ENCODE peak calls at places on chromosomes 13 and 19, in five cellular contexts. V is K562, H is H1, G is HCT116, B is SK-N-SH. W is an unnamed sample.

GRCh38 chr13:63643543-63643942 is 2227.9 kb upstream of the PCDH20 start:
- DNase-seq in V (no peak), H (no peak), G (no peak), B (no peak), W (no peak)

GRCh38 chr13:45681101-45681500 is 21.0 kb upstream of the CBY2 start:
- DNase-seq in V (no peak), H (no peak), G (no peak), B (no peak), W (no peak)

GRCh38 chr13:79483302-79483701 is 2.3 kb downstream of the NDFIP2 start:
- DNase-seq in V (no peak), H (no peak), G (no peak), B (no peak), W (no peak)

GRCh38 chr19:31351212-31352193 is 2.3 kb upstream of the TSHZ3 start:
- DNase-seq in V (no peak), H (no peak), G (no peak), B (peak; percentile 74), W (no peak)

GRCh38 chr13:97434417-97435296 is 688 bp downstream of the RAP2A start:
- DNase-seq in V (peak; percentile 29), H (no peak), G (no peak), B (peak; percentile 22), W (no peak)

GRCh38 chr19:57099199-57099661 is 20.6 kb upstream of the USP29 start:
- DNase-seq in V (peak; percentile 49), H (no peak), G (peak; percentile 1), B (peak; percentile 87), W (no peak)

GRCh38 chr19:49502866-49503581 is 6.8 kb downstream of the RPS11 start:
- DNase-seq in V (peak; percentile 81), H (no peak), G (peak; percentile 54), B (peak; percentile 64), W (no peak)

GRCh38 chr19:10408511-10409291 is 5.4 kb upstream of the CDC37 start:
- DNase-seq in V (no peak), H (no peak), G (no peak), B (peak; percentile 34), W (no peak)

GRCh38 chr13:111857846-111858560 is 208.9 kb upstream of the SOX1 start:
- DNase-seq in V (peak; percentile 0), H (no peak), G (no peak), B (no peak), W (no peak)

GRCh38 chr19:5572556-5573286 is 5.0 kb upstream of the TINCR start:
- DNase-seq in V (no peak), H (no peak), G (no peak), B (peak; percentile 15), W (no peak)

GRCh38 chr13:37192986-37193385 is 87.5 kb upstream of the CSNK1A1L start:
- DNase-seq in V (no peak), H (no peak), G (no peak), B (no peak), W (no peak)

GRCh38 chr13:27968316-27969072 is 621 bp downstream of the CDX2 start:
- DNase-seq in V (no peak), H (no peak), G (no peak), B (peak; percentile 33), W (no peak)

GRCh38 chr13:73336789-73337188 is 278.0 kb downstream of the KLF5 start:
- DNase-seq in V (no peak), H (no peak), G (no peak), B (no peak), W (no peak)

GRCh38 chr13:53198017-53198416 is 169.4 kb downstream of the OLFM4 start:
- DNase-seq in V (no peak), H (no peak), G (no peak), B (peak; percentile 57), W (no peak)

GRCh38 chr13:95728957-95729356 is 52.0 kb downstream of the DNAJC3 start:
- DNase-seq in V (no peak), H (no peak), G (no peak), B (no peak), W (no peak)

GRCh38 chr19:14006766-14007562 is 844 bp upstream of the RFX1 start:
- DNase-seq in V (peak; percentile 98), H (no peak), G (no peak), B (peak; percentile 93), W (no peak)

GRCh38 chr19:662207-662961 is 630 bp downstream of the RNF126 start:
- DNase-seq in V (peak; percentile 77), H (no peak), G (no peak), B (peak; percentile 74), W (no peak)

GRCh38 chr19:53285087-53285486 is 17.6 kb upstream of the VN1R4 start:
- DNase-seq in V (no peak), H (no peak), G (no peak), B (no peak), W (no peak)

GRCh38 chr13:74287672-74288169 is 153.5 kb upstream of the KLF12 start:
- DNase-seq in V (no peak), H (no peak), G (no peak), B (peak; percentile 56), W (no peak)

GRCh38 chr13:60019119-60019993 is 144.4 kb downstream of the DIAPH3 start:
- DNase-seq in V (no peak), H (no peak), G (no peak), B (no peak), W (no peak)

GRCh38 chr19:55398200-55398947 is 9.2 kb downstream of the UBE2S start:
- DNase-seq in V (no peak), H (no peak), G (no peak), B (no peak), W (no peak)

GRCh38 chr19:6091771-6092291 is 18.5 kb downstream of the RFX2 start:
- DNase-seq in V (no peak), H (no peak), G (no peak), B (no peak), W (no peak)

GRCh38 chr13:30088312-30088855 is 219.0 kb downstream of the KATNAL1 start:
- DNase-seq in V (no peak), H (no peak), G (no peak), B (no peak), W (no peak)

GRCh38 chr19:2038284-2039081 is 12.6 kb downstream of the MKNK2 start:
- DNase-seq in V (no peak), H (no peak), G (no peak), B (no peak), W (no peak)

GRCh38 chr13:72384879-72385278 is 342.6 kb downstream of the MZT1 start:
- DNase-seq in V (no peak), H (no peak), G (no peak), B (no peak), W (no peak)

GRCh38 chr19:1907563-1908363 is 2.6 kb downstream of the ADAT3 start:
- DNase-seq in V (peak; percentile 56), H (no peak), G (no peak), B (no peak), W (no peak)

GRCh38 chr13:96052655-96053002 is 572 bp downstream of the UGGT2 start:
- DNase-seq in V (peak; percentile 57), H (no peak), G (peak; percentile 37), B (peak; percentile 61), W (no peak)

GRCh38 chr19:35262101-35262761 is 6.5 kb upstream of the USF2 start:
- DNase-seq in V (no peak), H (no peak), G (no peak), B (no peak), W (no peak)

GRCh38 chr19:11131471-11131870 is 24.1 kb downstream of the SPC24 start:
- DNase-seq in V (no peak), H (no peak), G (no peak), B (peak; percentile 4), W (no peak)

GRCh38 chr13:66659291-66660012 is 570.7 kb downstream of the PCDH9 start:
- DNase-seq in V (no peak), H (no peak), G (no peak), B (no peak), W (no peak)

GRCh38 chr13:66660013-66660804 is 569.9 kb downstream of the PCDH9 start:
- DNase-seq in V (no peak), H (no peak), G (no peak), B (no peak), W (peak; percentile 54)

GRCh38 chr13:66656050-66656449 is 574.1 kb downstream of the PCDH9 start:
- DNase-seq in V (no peak), H (no peak), G (no peak), B (no peak), W (no peak)

GRCh38 chr13:66661336-66661735 is 568.8 kb downstream of the PCDH9 start:
- DNase-seq in V (no peak), H (no peak), G (no peak), B (no peak), W (no peak)

GRCh38 chr13:66657165-66657895 is 572.8 kb downstream of the PCDH9 start:
- DNase-seq in V (no peak), H (no peak), G (peak; percentile 70), B (peak; percentile 28), W (peak; percentile 89)
- TF ChIP-seq SIN3A in V (no peak), H (no peak), G (no peak), B (peak; percentile 52), W (no peak)

DNA sequence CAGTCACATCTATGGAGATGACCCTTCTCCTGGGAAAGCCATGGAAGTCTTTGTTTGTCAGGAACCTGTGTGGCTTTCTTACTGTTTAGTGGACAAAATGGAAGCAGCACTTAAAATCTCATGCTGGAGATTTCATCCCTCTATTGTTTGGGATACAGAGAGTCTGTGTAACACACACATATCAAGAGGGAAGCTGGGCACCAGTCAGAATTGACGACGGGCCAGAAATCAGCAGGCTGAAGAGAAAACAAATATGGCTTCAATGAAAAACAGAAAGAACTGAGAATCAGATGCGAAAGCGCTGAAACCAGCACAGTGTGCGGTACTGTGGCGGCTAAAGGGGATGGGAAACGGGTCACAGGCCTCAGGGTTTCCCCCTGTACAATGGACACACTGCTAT is 72.2 kb upstream of the WASF3 start:
- DNase-seq in V (no peak), H (no peak), G (no peak), B (no peak), W (no peak)
- TF ChIP-seq SIN3A in V (no peak), H (no peak), G (no peak), B (no peak), W (no peak)

GRCh38 chr19:46678110-46678732 is 17.2 kb upstream of the DACT3 start:
- DNase-seq in V (peak; percentile 86), H (no peak), G (peak; percentile 36), B (peak; percentile 89), W (no peak)
- TF ChIP-seq SIN3A in V (no peak), H (no peak), G (no peak), B (no peak), W (no peak)

GRCh38 chr13:104975272-104975671 is 1560.2 kb downstream of the EFNB2 start:
- DNase-seq in V (no peak), H (no peak), G (no peak), B (no peak), W (no peak)

GRCh38 chr13:104979281-104979680 is 1556.2 kb downstream of the EFNB2 start:
- DNase-seq in V (no peak), H (no peak), G (no peak), B (no peak), W (no peak)

GRCh38 chr13:104984296-104984818 is 1551.1 kb downstream of the EFNB2 start:
- DNase-seq in V (no peak), H (no peak), G (no peak), B (peak; percentile 8), W (no peak)

GRCh38 chr13:104976964-104977363 is 1558.5 kb downstream of the EFNB2 start:
- DNase-seq in V (no peak), H (no peak), G (no peak), B (no peak), W (no peak)

DNA sequence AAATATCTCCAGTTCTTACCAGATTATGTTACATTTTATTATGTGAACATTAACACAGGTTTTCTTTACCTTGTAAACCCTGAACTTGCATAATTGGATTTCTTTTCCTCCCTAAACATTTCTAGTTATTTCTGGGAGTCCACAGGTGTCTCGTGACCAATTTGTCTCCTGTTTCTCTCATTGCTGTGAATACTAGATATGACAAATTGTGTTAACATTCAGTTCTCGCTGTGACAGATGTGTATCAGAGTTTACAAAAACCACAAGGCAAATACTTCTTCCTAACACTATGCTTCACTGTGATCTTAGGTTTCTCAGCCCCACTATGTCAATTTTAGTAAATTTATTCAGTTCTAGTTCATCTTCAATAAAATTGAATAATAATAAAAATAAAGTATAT is 1554.9 kb downstream of the EFNB2 start:
- DNase-seq in V (no peak), H (no peak), G (no peak), B (no peak), W (no peak)
- TF ChIP-seq SIN3A in V (no peak), H (no peak), G (no peak), B (no peak), W (no peak)

W was measured in Panc1.